ENCODE peak calls at places on chromosomes 13 and 19, in six cellular contexts. V is dorsolateral prefrontal cortex, P is OCI-LY7, W is bronchial epithelial cell, E is cardiac fibroblast, G is esophagus squamous epithelium. T is an unnamed sample.

GRCh38 chr13:112616586-112617381 is 28.8 kb upstream of the TUBGCP3 start:
- DNase-seq in V (no peak), P (peak; percentile 34), W (peak; percentile 49), E (peak; percentile 64), G (no peak), T (peak; percentile 28)

GRCh38 chr13:27125357-27126282 is 46.0 kb downstream of the USP12 start:
- DNase-seq in V (no peak), P (no peak), W (peak; percentile 76), E (no peak), G (no peak), T (no peak)

GRCh38 chr13:26254583-26255102 is 714 bp downstream of the CDK8 start:
- DNase-seq in V (peak; percentile 44), P (peak; percentile 62), W (peak; percentile 54), E (peak; percentile 33), G (peak; percentile 18), T (peak; percentile 23)

GRCh38 chr13:112244495-112245177 is 131.5 kb upstream of the SPACA7 start:
- DNase-seq in V (no peak), P (no peak), W (no peak), E (no peak), G (no peak), T (no peak)

GRCh38 chr19:4878491-4878968 is 11.1 kb upstream of the PLIN3 start:
- DNase-seq in V (no peak), P (peak; percentile 92), W (no peak), E (no peak), G (no peak), T (no peak)

GRCh38 chr19:52566588-52566987 is 3.5 kb upstream of the ZNF701 start:
- DNase-seq in V (no peak), P (no peak), W (peak; percentile 93), E (no peak), G (no peak), T (no peak)

GRCh38 chr13:74573654-74574053 is 439.4 kb upstream of the KLF12 start:
- DNase-seq in V (no peak), P (no peak), W (no peak), E (no peak), G (no peak), T (no peak)

GRCh38 chr13:76293751-76294150 is 592.5 kb downstream of the KCTD12 start:
- DNase-seq in V (no peak), P (no peak), W (peak; percentile 43), E (peak; percentile 25), G (no peak), T (no peak)

GRCh38 chr19:19115954-19116353 is 22.3 kb downstream of the TMEM161A start:
- DNase-seq in V (no peak), P (peak; percentile 58), W (no peak), E (peak; percentile 13), G (no peak), T (peak; percentile 56)

GRCh38 chr19:40713939-40714338 is 2.7 kb downstream of the COQ8B start:
- DNase-seq in V (no peak), P (no peak), W (no peak), E (no peak), G (no peak), T (no peak)

GRCh38 chr19:40716655-40717324 is at the start of the genes COQ8B and ITPKC:
- DNase-seq in V (peak; percentile 99), P (peak; percentile 99), W (peak; percentile 93), E (peak; percentile 99), G (peak; percentile 89), T (peak; percentile 99)

GRCh38 chr19:40717325-40717879 is 490 bp downstream of the ITPKC start:
- DNase-seq in V (no peak), P (no peak), W (no peak), E (no peak), G (no peak), T (no peak)

GRCh38 chr19:40716031-40716654 is 543 bp downstream of the COQ8B start:
- DNase-seq in V (no peak), P (peak; percentile 46), W (peak; percentile 98), E (no peak), G (no peak), T (no peak)

GRCh38 chr19:40714519-40715299 is 2.0 kb downstream of the COQ8B start:
- DNase-seq in V (peak; percentile 94), P (peak; percentile 93), W (peak; percentile 83), E (peak; percentile 97), G (peak; percentile 70), T (peak; percentile 91)
- TF ChIP-seq CTCF in V (no peak), P (no peak), W (no peak), E (no peak), G (no peak), T (no peak)

GRCh38 chr13:94800423-94800822 is 88.1 kb upstream of the SOX21 start:
- DNase-seq in V (no peak), P (no peak), W (peak; percentile 54), E (no peak), G (no peak), T (no peak)
- TF ChIP-seq CTCF in V (no peak), P (no peak), W (peak; percentile 37), E (no peak), G (no peak), T (no peak)

DNA sequence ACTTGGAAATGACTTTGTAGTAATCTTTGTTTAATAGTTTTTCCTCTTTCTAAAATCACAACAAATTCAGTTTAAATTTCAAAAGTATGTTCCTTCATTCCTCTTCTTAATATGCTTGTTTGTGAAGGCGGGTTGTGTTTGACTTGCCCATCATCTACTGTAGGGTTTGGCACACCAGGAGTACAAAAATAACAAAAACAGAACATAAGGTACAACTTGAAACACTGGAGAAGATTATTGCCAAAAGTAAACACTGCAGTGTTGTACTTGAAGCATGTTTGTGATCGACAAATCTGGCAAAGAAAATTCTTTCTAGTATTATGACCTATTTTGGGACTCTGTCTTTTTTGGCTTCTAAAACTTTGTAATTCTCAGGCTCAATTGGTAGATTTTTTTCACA is 518.6 kb downstream of the SLITRK5 start:
- DNase-seq in V (no peak), P (no peak), W (no peak), E (no peak), G (no peak), T (no peak)
- TF ChIP-seq CTCF in V (no peak), P (no peak), W (no peak), E (no peak), G (no peak), T (no peak)

DNA sequence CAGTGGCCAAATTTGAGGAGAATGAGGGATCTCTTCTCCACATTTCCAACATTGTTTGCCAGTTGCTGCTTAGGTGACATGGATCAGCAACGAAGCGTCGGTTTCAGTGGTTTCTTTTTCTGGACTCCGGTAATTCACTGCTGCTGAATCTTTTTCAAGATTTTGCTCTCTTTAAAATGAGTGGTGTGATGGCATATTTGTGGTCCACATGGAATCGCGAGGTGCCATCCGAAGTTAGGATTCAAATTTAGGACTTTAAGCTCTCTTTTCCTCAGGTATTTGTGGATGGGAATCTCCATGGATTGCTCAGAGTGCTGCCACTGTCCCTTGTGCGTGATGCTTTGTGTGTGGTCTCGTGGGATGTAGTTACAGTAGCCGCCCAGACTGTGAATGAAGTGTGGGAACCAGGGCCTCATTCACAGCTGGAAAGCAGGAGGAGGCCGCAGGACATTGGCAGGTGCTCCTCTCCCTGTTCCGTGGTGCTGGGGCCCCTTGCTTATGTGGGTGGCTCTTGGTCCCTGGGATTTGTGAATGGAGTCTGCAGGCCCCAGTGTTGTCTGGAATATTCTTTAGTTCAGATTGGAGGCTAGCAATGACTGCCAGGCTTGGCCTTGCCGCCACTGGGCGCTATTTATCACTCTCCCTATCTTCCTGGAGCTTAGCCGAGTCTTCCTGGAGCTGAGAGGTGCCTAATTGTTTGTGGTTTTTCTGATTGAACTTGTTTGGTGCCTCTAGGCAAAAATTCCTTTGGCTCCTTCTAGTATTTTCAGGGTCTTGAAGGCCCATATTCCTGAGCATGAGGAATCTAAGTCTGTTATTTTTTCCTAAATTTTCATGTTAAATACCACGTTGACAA is 1.5 kb downstream of the ILF3 start:
- DNase-seq in V (no peak), P (peak; percentile 48), W (peak; percentile 34), E (peak; percentile 20), G (no peak), T (no peak)
- TF ChIP-seq CTCF in V (no peak), P (peak; percentile 63), W (peak; percentile 10), E (peak; percentile 10), G (no peak), T (no peak)

DNA sequence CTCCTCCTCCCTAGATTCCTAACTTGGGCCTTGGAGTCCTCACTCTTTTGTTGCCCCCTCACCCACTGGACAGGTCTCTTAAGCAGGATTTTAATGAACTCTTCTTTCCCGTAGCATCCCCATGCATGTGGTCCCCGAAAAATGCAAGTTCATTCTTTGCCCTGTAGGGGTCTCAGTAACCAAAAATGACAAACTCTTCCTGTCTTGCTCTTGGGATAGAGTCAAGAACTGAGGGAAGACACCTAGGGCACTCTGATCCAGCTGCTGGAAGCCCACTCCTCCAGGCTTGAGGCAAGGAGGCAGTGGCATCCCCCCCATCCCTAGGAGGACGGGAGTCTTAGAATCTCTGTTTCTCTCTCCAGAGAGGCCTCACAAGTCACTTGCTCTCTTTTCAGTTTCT is 987.0 kb downstream of the DIAPH3 start:
- DNase-seq in V (no peak), P (peak; percentile 14), W (no peak), E (no peak), G (no peak), T (no peak)
- TF ChIP-seq CTCF in V (peak; percentile 10), P (peak; percentile 67), W (no peak), E (peak; percentile 6), G (no peak), T (peak; percentile 32)

DNA sequence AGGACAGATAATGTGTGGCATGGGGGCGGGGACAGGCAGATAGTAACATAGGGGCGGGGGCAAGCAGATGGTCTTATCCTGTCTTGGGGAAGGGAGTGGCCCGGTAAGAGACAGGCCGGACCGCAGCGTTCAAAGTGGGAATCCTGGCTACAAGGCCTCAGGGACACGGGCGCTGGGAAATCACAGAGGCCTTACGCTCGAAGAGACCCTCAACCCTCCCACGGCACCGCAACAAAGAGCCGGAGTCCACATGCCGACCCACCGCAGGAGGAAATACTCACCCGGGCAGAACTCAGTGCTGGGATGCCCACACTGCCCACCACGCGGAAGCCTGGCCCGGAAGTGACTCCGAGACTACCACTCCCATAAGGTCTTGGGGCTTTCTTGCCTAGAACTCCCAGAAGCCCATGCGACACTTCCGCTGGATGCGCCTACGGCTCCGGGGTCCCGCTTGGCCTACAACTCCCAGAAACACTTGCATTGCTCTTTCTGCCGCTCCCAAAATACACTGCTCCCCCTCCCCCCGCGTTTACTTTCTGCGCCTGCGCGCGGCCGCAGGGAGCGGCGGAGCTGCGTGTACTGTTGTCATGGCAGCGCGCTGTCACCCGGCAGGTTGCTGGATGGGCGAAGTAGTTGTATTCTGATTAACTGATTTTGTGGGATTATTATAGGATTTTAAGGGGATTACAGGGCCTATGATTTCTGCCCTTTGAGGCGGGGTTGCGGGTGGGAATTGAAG is at the start of gene CTU1:
- DNase-seq in V (peak; percentile 99), P (peak; percentile 99), W (peak; percentile 97), E (peak; percentile 99), G (peak; percentile 95), T (peak; percentile 96)
- TF ChIP-seq CTCF in V (no peak), P (no peak), W (no peak), E (peak; percentile 16), G (peak; percentile 37), T (peak; percentile 28)

DNA sequence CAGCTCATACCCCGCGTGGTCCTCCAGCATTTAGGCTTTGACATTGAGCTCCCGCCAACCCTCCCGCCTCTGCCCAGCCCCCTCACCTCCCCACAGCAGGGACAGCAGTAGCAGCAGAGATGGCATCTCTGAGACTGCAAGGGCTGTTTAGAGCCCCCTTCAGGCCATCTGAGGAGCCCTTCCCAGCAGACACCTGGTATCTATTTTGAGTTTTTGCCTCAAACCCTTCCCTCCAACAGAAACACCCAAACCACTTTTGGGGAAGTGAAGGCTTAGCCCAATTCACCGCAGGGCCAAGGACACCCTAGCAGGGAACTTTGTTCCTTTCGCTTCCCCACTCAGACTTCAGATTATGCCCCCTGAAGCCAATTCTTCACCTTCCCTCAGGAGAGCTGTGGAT is 6.3 kb upstream of the ZNF175 start:
- DNase-seq in V (no peak), P (peak; percentile 16), W (no peak), E (no peak), G (no peak), T (no peak)
- TF ChIP-seq CTCF in V (no peak), P (peak; percentile 51), W (no peak), E (no peak), G (no peak), T (no peak)